ENCODE peak calls at places on chromosomes 1 and 21, in eight cellular contexts. N is neural crest cell; Z is stomach; P is AG09309; Q is central memory CD4-positive, alpha-beta T cell; B is NCI-H1417; D is LoVo; H is GM23248. K is an unnamed sample.

GRCh38 chr1:34839526-34840305 is 19.8 kb downstream of the SMIM12 start:
- DNase-seq in N (no peak), Z (peak; percentile 13), P (no peak), Q (no peak), B (no peak), D (no peak), H (no peak), K (no peak)

GRCh38 chr21:17780539-17780938 is 38.6 kb downstream of the C21orf91 start:
- DNase-seq in N (no peak), Z (no peak), P (no peak), Q (peak; percentile 70), B (no peak), D (no peak), H (no peak), K (peak; percentile 81)

GRCh38 chr1:54475357-54476230 is 69.4 kb upstream of the SSBP3 start:
- DNase-seq in N (no peak), Z (no peak), P (no peak), Q (peak; percentile 52), B (no peak), D (no peak), H (no peak), K (peak; percentile 68)

GRCh38 chr21:39666026-39666425 is 53.3 kb downstream of the B3GALT5 start:
- DNase-seq in N (no peak), Z (no peak), P (no peak), Q (no peak), B (no peak), D (no peak), H (no peak), K (no peak)

GRCh38 chr1:119316870-119317416 is 51.6 kb upstream of the HAO2 start:
- DNase-seq in N (no peak), Z (no peak), P (no peak), Q (no peak), B (no peak), D (no peak), H (peak; percentile 60), K (no peak)

GRCh38 chr1:232011961-232012360 is 385.4 kb downstream of the DISC1 start:
- DNase-seq in N (no peak), Z (no peak), P (no peak), Q (no peak), B (no peak), D (no peak), H (peak; percentile 51), K (no peak)

GRCh38 chr1:91559046-91559750 is 58.5 kb downstream of the CDC7 start:
- DNase-seq in N (no peak), Z (no peak), P (no peak), Q (no peak), B (no peak), D (no peak), H (no peak), K (no peak)

GRCh38 chr1:11650331-11650991 is 3.8 kb downstream of the FBXO2 start:
- DNase-seq in N (peak; percentile 76), Z (peak; percentile 89), P (no peak), Q (peak; percentile 74), B (peak; percentile 69), D (no peak), H (peak; percentile 80), K (peak; percentile 61)

GRCh38 chr1:245448858-245449534 is 294.2 kb downstream of the KIF26B start:
- DNase-seq in N (no peak), Z (no peak), P (no peak), Q (no peak), B (peak; percentile 12), D (no peak), H (peak; percentile 35), K (no peak)

GRCh38 chr1:40708750-40709099 is 17.2 kb downstream of the NFYC start:
- DNase-seq in N (no peak), Z (no peak), P (peak; percentile 59), Q (no peak), B (no peak), D (peak; percentile 72), H (peak; percentile 89), K (no peak)

GRCh38 chr1:205144751-205145150 is 23.0 kb upstream of the RBBP5 start:
- DNase-seq in N (no peak), Z (no peak), P (peak; percentile 24), Q (no peak), B (no peak), D (no peak), H (peak; percentile 68), K (no peak)

GRCh38 chr1:38031513-38031866 is 15.1 kb downstream of the POU3F1 start:
- DNase-seq in N (no peak), Z (no peak), P (no peak), Q (no peak), B (no peak), D (no peak), H (no peak), K (no peak)

GRCh38 chr21:43959231-43960041 is 52.7 kb upstream of the TRAPPC10 start:
- DNase-seq in N (no peak), Z (no peak), P (no peak), Q (no peak), B (no peak), D (no peak), H (no peak), K (peak; percentile 16)

GRCh38 chr1:186082235-186082937 is 292.7 kb downstream of the TPR start:
- DNase-seq in N (peak; percentile 27), Z (peak; percentile 67), P (peak; percentile 49), Q (no peak), B (peak; percentile 100), D (peak; percentile 88), H (peak; percentile 53), K (no peak)

GRCh38 chr1:212595787-212596714 is 12.5 kb upstream of the ATF3 start:
- DNase-seq in N (no peak), Z (no peak), P (peak; percentile 83), Q (peak; percentile 55), B (no peak), D (peak; percentile 93), H (peak; percentile 96), K (no peak)

GRCh38 chr1:65431111-65431705 is 10.7 kb downstream of the LEPR start:
- DNase-seq in N (no peak), Z (no peak), P (no peak), Q (peak; percentile 7), B (peak; percentile 51), D (peak; percentile 13), H (peak; percentile 70), K (peak; percentile 68)

K was measured in CD4-positive, CD25-positive, alpha-beta regulatory T cell.